ENCODE peak calls at places on chromosomes 7 and 10, in six cellular contexts. T, O, U, C, S and I are unnamed samples.

GRCh38 chr7:11934766-11935165 is 102.8 kb upstream of the THSD7A start:
- DNase-seq in T (no peak), O (no peak), U (no peak), C (no peak), S (no peak), I (no peak)

GRCh38 chr10:130301026-130301892 is 165.1 kb downstream of the GLRX3 start:
- DNase-seq in T (peak), O (peak), U (no peak), C (no peak), S (no peak), I (no peak)

GRCh38 chr7:153017197-153017596 is 257.6 kb downstream of the ACTR3B start:
- DNase-seq in T (no peak), O (no peak), U (no peak), C (no peak), S (no peak), I (no peak)

GRCh38 chr7:157013602-157014549 is 3.4 kb upstream of the MNX1 start:
- DNase-seq in T (no peak), O (no peak), U (no peak), C (no peak), S (peak), I (no peak)

GRCh38 chr7:9488555-9488954 is 1055.1 kb downstream of the NXPH1 start:
- DNase-seq in T (peak), O (peak), U (peak), C (no peak), S (no peak), I (no peak)

GRCh38 chr10:86255405-86256251 is 111.0 kb downstream of the GRID1 start:
- DNase-seq in T (no peak), O (no peak), U (no peak), C (no peak), S (no peak), I (no peak)

GRCh38 chr7:42233166-42233565 is 3.8 kb downstream of the GLI3 start:
- DNase-seq in T (peak), O (peak), U (peak), C (no peak), S (peak), I (no peak)

GRCh38 chr7:44313621-44314031 is 11.8 kb downstream of the CAMK2B start:
- DNase-seq in T (no peak), O (no peak), U (no peak), C (no peak), S (no peak), I (no peak)

GRCh38 chr10:74926791-74927585 is 100.6 kb downstream of the KAT6B start:
- DNase-seq in T (no peak), O (no peak), U (no peak), C (no peak), S (no peak), I (no peak)

GRCh38 chr10:95741807-95742528 is 14.0 kb upstream of the ENTPD1 start:
- DNase-seq in T (peak), O (peak), U (peak), C (peak), S (no peak), I (no peak)

GRCh38 chr7:74453321-74454011 is at the start of gene GTF2IRD1:
- DNase-seq in T (peak), O (peak), U (peak), C (peak), S (peak), I (peak)

GRCh38 chr10:63120554-63120953 is 12.6 kb upstream of the NRBF2 start:
- DNase-seq in T (peak), O (peak), U (no peak), C (no peak), S (no peak), I (no peak)

GRCh38 chr7:44285561-44285960 is 39.8 kb downstream of the CAMK2B start:
- DNase-seq in T (no peak), O (no peak), U (no peak), C (peak), S (no peak), I (no peak)

GRCh38 chr10:28678687-28679457 is 1.6 kb downstream of the BAMBI start:
- DNase-seq in T (peak), O (peak), U (no peak), C (no peak), S (peak), I (no peak)

GRCh38 chr10:5292196-5292735 is 72.5 kb upstream of the UCN3 start:
- DNase-seq in T (no peak), O (no peak), U (no peak), C (no peak), S (no peak), I (no peak)

GRCh38 chr7:26090927-26091519 is 61.0 kb upstream of the NFE2L3 start:
- DNase-seq in T (peak), O (peak), U (peak), C (no peak), S (peak), I (no peak)

GRCh38 chr10:99689461-99689860 is 30.2 kb downstream of the ENTPD7 start:
- DNase-seq in T (no peak), O (peak), U (no peak), C (no peak), S (no peak), I (no peak)

GRCh38 chr7:28411876-28412662 is at the start of gene CREB5:
- DNase-seq in T (peak), O (no peak), U (peak), C (no peak), S (peak), I (no peak)

GRCh38 chr7:112202819-112203218 is 3.4 kb downstream of the DOCK4 start:
- DNase-seq in T (no peak), O (no peak), U (peak), C (peak), S (no peak), I (no peak)

GRCh38 chr10:101777857-101778145 is 1.9 kb upstream of the FGF8 start:
- DNase-seq in T (no peak), O (no peak), U (no peak), C (no peak), S (no peak), I (no peak)

GRCh38 chr7:142584765-142585164 is 164.5 kb upstream of the PRSS1 start:
- DNase-seq in T (no peak), O (no peak), U (no peak), C (no peak), S (no peak), I (no peak)

GRCh38 chr10:55631071-55631654 is 729.9 kb downstream of the ZWINT start:
- DNase-seq in T (peak), O (peak), U (peak), C (no peak), S (peak), I (peak)

GRCh38 chr7:29359480-29360093 is 165.0 kb downstream of the CHN2 start:
- DNase-seq in T (no peak), O (no peak), U (no peak), C (no peak), S (no peak), I (no peak)

GRCh38 chr7:23356726-23357125 is 57.6 kb downstream of the MALSU1 start:
- DNase-seq in T (no peak), O (peak), U (no peak), C (no peak), S (no peak), I (no peak)

GRCh38 chr7:79064187-79064823 is 389.2 kb downstream of the MAGI2 start:
- DNase-seq in T (peak), O (peak), U (no peak), C (no peak), S (no peak), I (no peak)

GRCh38 chr10:78567680-78568453 is 500.9 kb upstream of the ZMIZ1 start:
- DNase-seq in T (no peak), O (no peak), U (peak), C (no peak), S (no peak), I (no peak)

GRCh38 chr10:119205926-119206602 is 1.3 kb upstream of the GRK5 start:
- DNase-seq in T (no peak), O (peak), U (peak), C (peak), S (peak), I (no peak)

GRCh38 chr7:75968561-75969001 is 25.8 kb downstream of the TMEM120A start:
- DNase-seq in T (no peak), O (no peak), U (no peak), C (no peak), S (no peak), I (no peak)

GRCh38 chr10:127887497-127888415 is 5.0 kb downstream of the CLRN3 start:
- DNase-seq in T (no peak), O (no peak), U (no peak), C (no peak), S (no peak), I (no peak)

GRCh38 chr7:26480166-26480565 is 188.5 kb downstream of the SNX10 start:
- DNase-seq in T (no peak), O (no peak), U (no peak), C (no peak), S (no peak), I (no peak)

GRCh38 chr10:133316266-133316665 is 7.6 kb downstream of the ZNF511 start:
- DNase-seq in T (no peak), O (no peak), U (no peak), C (no peak), S (no peak), I (no peak)

GRCh38 chr7:73773700-73774517 is 3.8 kb upstream of the CLDN3 start:
- DNase-seq in T (no peak), O (no peak), U (no peak), C (no peak), S (no peak), I (no peak)

DNA sequence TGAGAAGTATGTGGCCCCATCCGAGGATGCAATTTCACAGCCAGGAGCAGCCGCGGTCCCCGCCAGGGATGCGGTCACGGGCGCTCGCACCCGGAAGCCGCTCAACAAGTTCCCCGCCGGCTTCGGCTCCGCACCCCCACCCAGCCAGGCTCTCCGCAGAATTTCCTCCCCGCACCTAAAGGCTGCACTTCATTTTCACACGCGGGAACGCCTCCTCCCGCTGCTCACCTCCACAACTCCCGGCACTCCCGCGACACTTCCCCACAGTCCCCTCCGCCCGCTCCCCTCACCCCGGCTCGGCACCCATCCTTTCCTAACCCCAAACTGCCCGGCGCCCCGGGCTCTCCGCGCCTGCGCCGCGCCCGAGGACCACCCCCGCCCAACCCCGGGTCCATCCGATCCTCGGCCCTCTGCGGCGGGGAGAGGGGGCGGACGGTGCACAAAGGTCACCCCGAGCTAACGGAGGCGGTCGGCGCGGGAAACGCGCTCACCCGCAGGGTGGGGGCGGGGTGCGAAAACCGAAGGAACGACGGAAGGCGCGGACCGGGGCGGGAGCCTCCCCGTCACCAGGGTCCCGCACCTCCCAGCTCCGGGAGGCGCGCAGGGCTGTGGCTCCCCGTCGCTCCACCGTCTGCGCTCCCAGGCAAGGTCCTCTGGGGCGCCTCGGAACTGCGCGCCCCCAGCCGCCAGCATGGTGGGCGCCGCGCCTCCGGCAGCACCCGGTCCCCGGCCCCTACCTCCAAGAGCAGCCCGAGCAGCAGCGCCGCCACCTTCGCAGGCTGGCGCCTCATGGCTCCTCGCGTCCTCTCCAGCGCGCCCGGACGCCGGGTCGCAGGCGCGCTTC is 546 bp downstream of the VOPP1 start:
- DNase-seq in T (peak), O (peak), U (peak), C (peak), S (peak), I (peak)
- TF ChIP-seq CTCF in T (no peak), O (no peak), U (no peak), C (no peak), S (peak), I (no peak)

DNA sequence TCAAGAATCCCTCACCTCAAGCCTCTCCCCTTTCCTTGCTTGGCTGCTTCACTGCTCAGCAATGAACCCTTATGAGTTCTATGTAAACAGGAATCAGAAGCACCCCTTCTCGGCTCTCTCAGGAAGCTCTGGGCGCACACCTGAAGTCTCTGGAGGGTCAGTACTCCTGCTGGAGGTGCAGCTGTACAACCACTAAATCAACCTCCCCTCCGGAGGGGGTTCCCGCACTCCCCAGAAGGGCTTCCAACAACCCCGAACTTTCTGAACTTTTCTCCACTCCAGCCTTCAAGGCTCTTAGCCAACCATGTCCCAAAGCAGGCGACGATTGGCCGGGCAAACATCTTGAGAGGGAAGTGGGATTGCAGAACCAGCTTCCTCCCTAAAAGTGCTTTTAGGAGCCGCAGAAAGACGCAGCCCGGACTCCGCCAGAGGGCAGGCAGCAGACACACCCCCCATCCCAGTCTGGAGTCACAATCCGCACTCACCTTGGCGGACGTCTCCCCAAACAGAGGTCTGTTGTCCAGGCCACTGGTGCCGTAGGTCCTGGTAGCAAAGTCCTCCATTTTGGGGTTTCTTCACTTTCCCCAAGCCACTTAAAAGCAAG is 489 bp downstream of the TMEM243 start:
- DNase-seq in T (peak), O (peak), U (peak), C (peak), S (peak), I (no peak)
- TF ChIP-seq CTCF in T (no peak), O (peak), U (peak), C (no peak), S (no peak), I (peak)

GRCh38 chr10:93916257-93917063 is 22.7 kb downstream of the SLC35G1 start:
- DNase-seq in T (peak), O (peak), U (peak), C (no peak), S (peak), I (no peak)
- TF ChIP-seq CTCF in T (peak), O (peak), U (peak), C (peak), S (peak), I (peak)

GRCh38 chr7:101216001-101216859 is 1.2 kb downstream of the PLOD3 start:
- DNase-seq in T (peak), O (no peak), U (no peak), C (no peak), S (no peak), I (no peak)

GRCh38 chr7:101210143-101210542 is 7.2 kb downstream of the PLOD3 start:
- DNase-seq in T (no peak), O (no peak), U (no peak), C (no peak), S (no peak), I (no peak)

GRCh38 chr7:101208794-101209193 is 8.0 kb upstream of the MOGAT3 start:
- DNase-seq in T (no peak), O (no peak), U (no peak), C (no peak), S (no peak), I (no peak)

GRCh38 chr7:101211501-101211900 is 5.9 kb downstream of the PLOD3 start:
- DNase-seq in T (no peak), O (no peak), U (no peak), C (no peak), S (no peak), I (no peak)

DNA sequence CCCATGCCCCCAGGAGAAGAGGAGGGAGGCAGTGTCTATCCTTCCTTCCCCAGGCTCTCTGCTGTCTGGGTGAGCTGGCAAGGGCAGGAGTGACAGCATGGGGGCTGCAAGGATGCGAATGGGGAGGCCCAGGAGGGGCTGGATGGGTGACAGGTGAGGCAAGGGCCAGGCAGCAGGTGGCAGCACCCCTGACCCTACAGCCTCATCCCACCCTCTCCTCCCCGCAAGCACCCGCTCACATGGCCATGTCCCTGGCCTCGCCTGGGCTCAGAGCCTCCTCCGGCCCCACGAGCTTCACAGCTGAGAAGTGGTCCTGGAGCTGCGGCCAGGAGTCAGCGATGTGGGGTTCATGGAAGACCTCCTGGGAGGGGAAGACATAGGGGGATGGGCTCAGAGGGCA is 5.4 kb downstream of the PLOD3 start:
- DNase-seq in T (no peak), O (no peak), U (no peak), C (no peak), S (no peak), I (no peak)
- TF ChIP-seq CTCF in T (no peak), O (no peak), U (no peak), C (no peak), S (no peak), I (no peak)

GRCh38 chr7:72114129-72114528 is 298.0 kb downstream of the CALN1 start:
- DNase-seq in T (no peak), O (no peak), U (no peak), C (no peak), S (no peak), I (no peak)
- TF ChIP-seq CTCF in T (no peak), O (no peak), U (no peak), C (no peak), S (no peak), I (no peak)

DNA sequence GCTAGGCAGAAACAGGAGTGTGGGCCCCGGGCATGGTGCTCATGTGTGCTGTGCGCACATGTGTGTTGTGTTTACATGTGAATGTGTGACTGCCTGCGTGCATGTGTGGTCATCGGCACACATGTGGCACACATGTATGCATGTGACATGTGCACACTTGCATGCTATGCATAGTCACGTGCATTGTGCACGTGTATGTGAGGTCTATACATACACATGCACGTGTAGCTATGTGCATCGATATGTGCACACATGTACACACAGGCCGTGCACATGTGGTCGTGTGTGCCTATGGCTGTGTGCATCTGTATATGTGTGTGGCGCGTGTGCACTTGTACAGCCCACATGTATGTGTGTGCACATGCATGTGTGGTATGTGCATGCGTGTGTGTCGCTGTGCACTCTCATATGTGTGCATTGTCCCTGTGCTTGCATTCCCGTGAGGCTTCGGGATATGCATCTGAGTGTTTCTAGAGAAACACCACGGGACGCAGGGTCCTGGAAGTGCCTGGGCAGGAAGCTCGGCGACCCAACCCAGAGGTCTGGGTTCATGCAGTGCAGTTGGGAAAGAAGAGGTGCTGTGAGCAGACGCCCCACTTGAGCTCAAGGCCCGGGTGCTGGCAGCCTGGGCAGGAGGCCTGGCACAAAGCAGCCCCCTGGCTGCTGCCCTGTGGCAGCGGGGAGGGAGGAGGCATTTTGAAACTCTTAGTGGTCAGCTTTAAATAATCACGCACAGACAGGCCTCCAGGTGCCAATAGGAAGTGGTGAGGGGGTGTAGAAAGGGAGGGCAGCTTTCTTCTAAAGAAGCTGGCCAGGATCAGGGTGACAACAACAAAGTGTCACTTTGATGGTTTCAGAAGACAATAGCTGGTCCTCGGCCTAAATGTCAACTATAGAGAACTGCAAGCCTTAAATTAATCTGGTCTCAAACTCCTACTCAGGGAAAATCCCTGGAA is 410.0 kb upstream of the MGMT start:
- DNase-seq in T (no peak), O (no peak), U (no peak), C (no peak), S (no peak), I (no peak)
- TF ChIP-seq CTCF in T (no peak), O (no peak), U (no peak), C (no peak), S (no peak), I (no peak)